ENCODE peak calls at places on chromosome 3, in ten cellular contexts. I is IMR-90; Y is omental fat pad; U is AG08396; S is amniotic stem cell; V is activated CD8-positive, alpha-beta T cell treated with anti-CD3 and anti-CD28 coated beads for 36 hours; T is MCF 10A; O is KBM-7; D is sigmoid colon; W is stimulated activated CD8-positive, alpha-beta memory T cell treated with anti-CD3 and anti-CD28 coated beads, Interleukin-2, amount 100 ng/mL, for 48 hours. P is an unnamed sample.
A peak's percentile ranks its signal among the peaks of the same experiment; 100 is the strongest.

GRCh38 chr3:11640009-11640673 is 3.6 kb downstream of the VGLL4 start:
- DNase-seq in I (peak; percentile 37), Y (no peak), U (no peak), S (no peak), V (no peak), T (no peak), O (no peak), D (no peak), W (no peak), P (no peak)

GRCh38 chr3:140292154-140292553 is 357.2 kb downstream of the CLSTN2 start:
- DNase-seq in I (no peak), Y (no peak), U (no peak), S (no peak), V (no peak), T (peak; percentile 33), O (no peak), D (no peak), W (no peak), P (no peak)

GRCh38 chr3:11134794-11135193 is 19.5 kb upstream of the HRH1 start:
- DNase-seq in I (peak; percentile 56), Y (no peak), U (no peak), S (no peak), V (no peak), T (peak; percentile 38), O (no peak), D (no peak), W (no peak), P (no peak)

GRCh38 chr3:77091809-77092208 is 51.9 kb downstream of the ROBO2 start:
- DNase-seq in I (no peak), Y (no peak), U (no peak), S (no peak), V (no peak), T (no peak), O (no peak), D (no peak), W (no peak), P (no peak)

GRCh38 chr3:193372783-193373182 is 5.8 kb downstream of the ATP13A5 start:
- DNase-seq in I (no peak), Y (no peak), U (no peak), S (no peak), V (no peak), T (no peak), O (no peak), D (no peak), W (no peak), P (no peak)

GRCh38 chr3:111963424-111963823 is 15.4 kb upstream of the ABHD10 start:
- DNase-seq in I (peak; percentile 84), Y (no peak), U (peak; percentile 25), S (no peak), V (no peak), T (peak; percentile 67), O (no peak), D (no peak), W (no peak), P (no peak)

GRCh38 chr3:136078421-136079364 is 113.2 kb downstream of the PPP2R3A start:
- DNase-seq in I (peak; percentile 38), Y (no peak), U (peak; percentile 7), S (no peak), V (no peak), T (peak; percentile 40), O (peak; percentile 38), D (no peak), W (no peak), P (no peak)

GRCh38 chr3:8623741-8624140 is 20.9 kb downstream of the SSUH2 start:
- DNase-seq in I (no peak), Y (no peak), U (no peak), S (no peak), V (no peak), T (no peak), O (no peak), D (no peak), W (no peak), P (no peak)

GRCh38 chr3:138434276-138434874 is at the start of gene ESYT3:
- DNase-seq in I (peak; percentile 43), Y (no peak), U (peak; percentile 83), S (peak; percentile 17), V (peak; percentile 77), T (peak; percentile 66), O (peak; percentile 86), D (peak; percentile 85), W (peak; percentile 54), P (no peak)

GRCh38 chr3:119258915-119259314 is 18.2 kb upstream of the B4GALT4 start:
- DNase-seq in I (no peak), Y (no peak), U (no peak), S (no peak), V (no peak), T (no peak), O (peak; percentile 63), D (no peak), W (no peak), P (no peak)

GRCh38 chr3:72273615-72274014 is 488.7 kb upstream of the PROK2 start:
- DNase-seq in I (peak; percentile 90), Y (no peak), U (peak; percentile 70), S (peak; percentile 28), V (no peak), T (no peak), O (no peak), D (no peak), W (no peak), P (no peak)

GRCh38 chr3:157865449-157865862 is 240.8 kb downstream of the SHOX2 start:
- DNase-seq in I (no peak), Y (no peak), U (no peak), S (no peak), V (peak; percentile 60), T (peak; percentile 52), O (peak; percentile 62), D (no peak), W (peak; percentile 36), P (peak; percentile 78)

GRCh38 chr3:56985460-56986327 is 74.8 kb upstream of the SPATA12 start:
- DNase-seq in I (peak; percentile 38), Y (no peak), U (no peak), S (no peak), V (peak; percentile 53), T (no peak), O (peak; percentile 70), D (no peak), W (no peak), P (no peak)

GRCh38 chr3:51311055-51311454 is 74.0 kb upstream of the MANF start:
- DNase-seq in I (peak; percentile 33), Y (no peak), U (peak; percentile 40), S (no peak), V (no peak), T (peak; percentile 47), O (peak; percentile 45), D (no peak), W (no peak), P (peak; percentile 30)

GRCh38 chr3:122111974-122112373 is 56.8 kb downstream of the CD86 start:
- DNase-seq in I (no peak), Y (no peak), U (no peak), S (no peak), V (no peak), T (no peak), O (peak; percentile 67), D (no peak), W (no peak), P (no peak)

GRCh38 chr3:11757441-11757875 is 89.2 kb downstream of the TAMM41 start:
- DNase-seq in I (peak; percentile 80), Y (no peak), U (peak; percentile 74), S (no peak), V (no peak), T (peak; percentile 14), O (peak; percentile 32), D (no peak), W (no peak), P (no peak)

GRCh38 chr3:45931476-45931875 is 11.8 kb upstream of the CXCR6 start:
- DNase-seq in I (no peak), Y (no peak), U (no peak), S (no peak), V (no peak), T (no peak), O (no peak), D (no peak), W (no peak), P (no peak)

GRCh38 chr3:10419637-10420232 is 85.7 kb downstream of the ATP2B2 start:
- DNase-seq in I (peak; percentile 8), Y (no peak), U (no peak), S (no peak), V (peak; percentile 69), T (no peak), O (no peak), D (no peak), W (no peak), P (no peak)

GRCh38 chr3:69370156-69370944 is 15.5 kb downstream of the FRMD4B start:
- DNase-seq in I (no peak), Y (no peak), U (peak; percentile 27), S (no peak), V (peak; percentile 21), T (peak; percentile 66), O (no peak), D (peak; percentile 84), W (no peak), P (no peak)

GRCh38 chr3:45940004-45940780 is 3.1 kb upstream of the CXCR6 start:
- DNase-seq in I (no peak), Y (no peak), U (no peak), S (no peak), V (no peak), T (no peak), O (no peak), D (peak; percentile 51), W (no peak), P (no peak)

GRCh38 chr3:126994661-126995161 is 11.8 kb downstream of the PLXNA1 start:
- DNase-seq in I (no peak), Y (no peak), U (no peak), S (no peak), V (no peak), T (no peak), O (no peak), D (no peak), W (no peak), P (no peak)

GRCh38 chr3:22245122-22245521 is 494.1 kb upstream of the ZNF385D start:
- DNase-seq in I (peak; percentile 24), Y (no peak), U (peak; percentile 13), S (peak; percentile 63), V (no peak), T (peak; percentile 92), O (no peak), D (no peak), W (no peak), P (no peak)

GRCh38 chr3:133377396-133377795 is 22.5 kb upstream of the BFSP2 start:
- DNase-seq in I (peak; percentile 69), Y (no peak), U (peak; percentile 79), S (peak; percentile 40), V (peak; percentile 7), T (peak; percentile 64), O (peak; percentile 51), D (no peak), W (no peak), P (peak; percentile 33)

GRCh38 chr3:11549580-11550140 is 94.1 kb downstream of the VGLL4 start:
- DNase-seq in I (no peak), Y (no peak), U (no peak), S (no peak), V (no peak), T (no peak), O (no peak), D (peak; percentile 26), W (no peak), P (no peak)

GRCh38 chr3:27468283-27468886 is 15.8 kb downstream of the SLC4A7 start:
- DNase-seq in I (no peak), Y (no peak), U (no peak), S (no peak), V (no peak), T (no peak), O (no peak), D (no peak), W (no peak), P (no peak)

GRCh38 chr3:102174832-102175374 is 259.9 kb upstream of the ZPLD1 start:
- DNase-seq in I (peak; percentile 25), Y (no peak), U (no peak), S (no peak), V (no peak), T (no peak), O (no peak), D (no peak), W (no peak), P (no peak)

GRCh38 chr3:100268986-100269385 is 8.2 kb downstream of the TBC1D23 start:
- DNase-seq in I (peak; percentile 27), Y (no peak), U (no peak), S (no peak), V (no peak), T (no peak), O (no peak), D (no peak), W (no peak), P (no peak)

GRCh38 chr3:44065311-44065710 is 176.4 kb upstream of the TOPAZ1 start:
- DNase-seq in I (no peak), Y (no peak), U (no peak), S (peak; percentile 5), V (no peak), T (peak; percentile 96), O (no peak), D (no peak), W (no peak), P (no peak)

P was measured in HEK293T.